ENCODE peak calls at places on chromosomes 13 and 19, in seven cellular contexts. R, L, U, A, E, C and M are unnamed samples.
A peak's percentile ranks its signal among the peaks of the same experiment; 100 is the strongest.

GRCh38 chr19:1027020-1027952 is 878 bp downstream of the CNN2 start:
- DNase-seq in R (peak; percentile 48), L (peak; percentile 88), U (peak; percentile 58), A (no peak), E (no peak), C (no peak), M (peak; percentile 45)

GRCh38 chr13:110582421-110582954 is 21.0 kb upstream of the RAB20 start:
- DNase-seq in R (no peak), L (peak; percentile 47), U (no peak), A (no peak), E (no peak), C (no peak), M (no peak)

GRCh38 chr19:38650911-38651584 is 3.6 kb downstream of the ACTN4 start:
- DNase-seq in R (peak; percentile 73), L (no peak), U (no peak), A (no peak), E (no peak), C (no peak), M (peak; percentile 71)

GRCh38 chr19:41195675-41196497 is 2.9 kb downstream of the CYP2S1 start:
- DNase-seq in R (no peak), L (no peak), U (no peak), A (no peak), E (no peak), C (no peak), M (peak; percentile 50)

GRCh38 chr13:100875392-100876043 is 200.9 kb upstream of the TMTC4 start:
- DNase-seq in R (peak; percentile 78), L (no peak), U (peak; percentile 4), A (no peak), E (peak; percentile 80), C (no peak), M (peak; percentile 95)

GRCh38 chr19:5642204-5642603 is 19.3 kb downstream of the SAFB start:
- DNase-seq in R (peak; percentile 25), L (peak; percentile 20), U (no peak), A (no peak), E (no peak), C (no peak), M (no peak)

GRCh38 chr19:13696839-13697238 is 67.5 kb upstream of the MRI1 start:
- DNase-seq in R (no peak), L (no peak), U (no peak), A (no peak), E (no peak), C (no peak), M (no peak)

GRCh38 chr13:77555246-77555645 is 19.7 kb downstream of the SCEL start:
- DNase-seq in R (no peak), L (no peak), U (no peak), A (no peak), E (no peak), C (no peak), M (no peak)

GRCh38 chr13:21124853-21125252 is 51.5 kb downstream of the SKA3 start:
- DNase-seq in R (no peak), L (no peak), U (no peak), A (no peak), E (no peak), C (no peak), M (peak; percentile 89)

GRCh38 chr13:60612593-60612992 is 215.6 kb downstream of the TDRD3 start:
- DNase-seq in R (peak; percentile 36), L (no peak), U (no peak), A (no peak), E (no peak), C (no peak), M (no peak)

GRCh38 chr13:113119822-113120189 is 2.8 kb upstream of the F10 start:
- DNase-seq in R (no peak), L (no peak), U (no peak), A (no peak), E (no peak), C (no peak), M (no peak)

GRCh38 chr13:76035711-76036110 is 399.6 kb downstream of the LMO7 start:
- DNase-seq in R (peak; percentile 27), L (no peak), U (no peak), A (no peak), E (no peak), C (no peak), M (no peak)

GRCh38 chr19:43639507-43640423 is at the start of gene CADM4:
- DNase-seq in R (peak; percentile 48), L (peak; percentile 79), U (peak; percentile 44), A (no peak), E (no peak), C (peak; percentile 42), M (peak; percentile 46)

GRCh38 chr19:20472854-20473253 is 92.7 kb downstream of the ZNF737 start:
- DNase-seq in R (no peak), L (no peak), U (no peak), A (no peak), E (no peak), C (no peak), M (no peak)

GRCh38 chr19:50777830-50778303 is 7.6 kb downstream of the GPR32 start:
- DNase-seq in R (peak; percentile 14), L (no peak), U (peak; percentile 34), A (no peak), E (no peak), C (no peak), M (peak; percentile 71)

GRCh38 chr19:41000310-41000737 is 9.2 kb downstream of the CYP2B6 start:
- DNase-seq in R (no peak), L (no peak), U (no peak), A (no peak), E (no peak), C (no peak), M (no peak)

GRCh38 chr19:41299046-41299754 is 10.8 kb upstream of the CCDC97 start:
- DNase-seq in R (no peak), L (no peak), U (no peak), A (no peak), E (no peak), C (no peak), M (no peak)

GRCh38 chr19:6429419-6430221 is 3.9 kb downstream of the SLC25A41 start:
- DNase-seq in R (no peak), L (no peak), U (no peak), A (no peak), E (no peak), C (no peak), M (no peak)